ENCODE peak calls at places on chromosomes 2 and 18, in four cellular contexts. P is NCI-H2081, O is non-pigmented ciliary epithelial cell, Q is HEK293T. E is an unnamed sample.

GRCh38 chr2:127614731-127615130 is 31.2 kb upstream of the GPR17 start:
- DNase-seq in P (no peak), Q (no peak), O (no peak), E (no peak)

GRCh38 chr2:168948621-168949212 is 47.6 kb downstream of the G6PC2 start:
- DNase-seq in P (no peak), Q (peak), O (no peak), E (no peak)

GRCh38 chr2:96097951-96098823 is 18.2 kb downstream of the ADRA2B start:
- DNase-seq in P (no peak), O (no peak), Q (no peak), E (no peak)

GRCh38 chr2:42510930-42511271 is 17.1 kb upstream of the KCNG3 start:
- DNase-seq in P (no peak), Q (no peak), O (no peak), E (no peak)

GRCh38 chr2:239386872-239387445 is 13.9 kb downstream of the HDAC4 start:
- DNase-seq in Q (no peak), O (no peak), P (no peak), E (no peak)

GRCh38 chr2:167862787-167863186 is 384.6 kb downstream of the STK39 start:
- DNase-seq in Q (no peak), O (peak), P (no peak), E (no peak)

GRCh38 chr2:231709981-231710750 is 1.8 kb downstream of the PTMA start:
- DNase-seq in O (no peak), P (peak), Q (peak), E (peak)

GRCh38 chr18:45370190-45371010 is 244.9 kb upstream of the SLC14A2 start:
- DNase-seq in O (no peak), P (peak), Q (no peak), E (no peak)

GRCh38 chr2:112721819-112722522 is 1.2 kb downstream of the NT5DC4 start:
- DNase-seq in O (no peak), Q (no peak), P (no peak), E (no peak)

GRCh38 chr2:240622631-240623235 is 2.5 kb upstream of the GPR35 start:
- DNase-seq in O (no peak), Q (no peak), P (peak), E (peak)

GRCh38 chr2:10526281-10526680 is 78.2 kb upstream of the ODC1 start:
- DNase-seq in Q (no peak), O (no peak), P (no peak), E (no peak)

GRCh38 chr18:10424576-10425314 is 29.7 kb upstream of the APCDD1 start:
- DNase-seq in P (no peak), O (no peak), Q (no peak), E (no peak)

GRCh38 chr2:84924173-84925106 is 19.0 kb downstream of the TMSB10 start:
- DNase-seq in P (no peak), O (no peak), Q (no peak), E (no peak)

GRCh38 chr18:25795178-25795577 is 295.2 kb downstream of the SS18 start:
- DNase-seq in Q (no peak), P (no peak), O (no peak), E (no peak)

GRCh38 chr2:69340101-69340775 is 46.8 kb downstream of the GFPT1 start:
- DNase-seq in O (peak), P (no peak), Q (no peak), E (no peak)

GRCh38 chr18:2310824-2311349 is 260.4 kb downstream of the METTL4 start:
- DNase-seq in O (no peak), P (no peak), Q (no peak), E (no peak)

GRCh38 chr2:113201496-113202304 is 27.9 kb downstream of the PSD4 start:
- DNase-seq in P (no peak), O (no peak), Q (no peak), E (no peak)